ENCODE peak calls at places on chromosomes 16 and 17, in seven cellular contexts. L is mammary epithelial cell, J is PC-3, M is PC-9, D is K562, V is hepatocyte, T is GM23248. N is an unnamed sample. For H3K4me1, the result is how much of the 10 kb centered on the place peaks cover.

GRCh38 chr16:50102046-50102756 is 36.4 kb downstream of the HEATR3 start:
- DNase-seq in L (peak), J (no peak), M (no peak), D (no peak), V (no peak), T (peak), N (peak)

GRCh38 chr16:90083139-90083538 is 6.0 kb upstream of the PRDM7 start:
- DNase-seq in L (no peak), J (no peak), M (no peak), D (no peak), V (no peak), T (no peak), N (no peak)

GRCh38 chr16:49750341-49751011 is 105.4 kb downstream of the ZNF423 start:
- DNase-seq in L (no peak), J (no peak), M (no peak), D (no peak), V (no peak), T (peak), N (peak)

GRCh38 chr16:74666010-74666421 is 661 bp downstream of the RFWD3 start:
- DNase-seq in L (no peak), J (no peak), M (no peak), D (no peak), V (no peak), T (no peak), N (no peak)

GRCh38 chr17:73787036-73787720 is 142.9 kb upstream of the SDK2 start:
- DNase-seq in L (no peak), J (no peak), M (no peak), D (no peak), V (no peak), T (no peak), N (no peak)

GRCh38 chr17:82232876-82233785 is 4.3 kb downstream of the SLC16A3 start:
- DNase-seq in L (no peak), J (no peak), M (no peak), D (no peak), V (no peak), T (no peak), N (no peak)

GRCh38 chr16:67923414-67924127 is 8.1 kb downstream of the CTRL start:
- DNase-seq in L (no peak), J (no peak), M (no peak), D (no peak), V (no peak), T (no peak), N (no peak)

GRCh38 chr17:63492940-63493339 is 16.1 kb downstream of the ACE start:
- DNase-seq in L (no peak), J (no peak), M (no peak), D (no peak), V (no peak), T (no peak), N (no peak)

GRCh38 chr16:66695935-66696668 is 441 bp downstream of the CMTM4 start:
- DNase-seq in L (peak), J (peak), M (peak), D (peak), V (peak), T (no peak), N (no peak)

GRCh38 chr17:81607431-81607830 is 29.5 kb downstream of the NPLOC4 start:
- DNase-seq in L (no peak), J (no peak), M (no peak), D (no peak), V (no peak), T (peak), N (peak)

GRCh38 chr17:32298721-32299578 is 33.3 kb downstream of the RHBDL3 start:
- DNase-seq in L (no peak), J (no peak), M (no peak), D (no peak), V (peak), T (no peak), N (no peak)

GRCh38 chr17:28896884-28897768 is at the start of gene FLOT2:
- DNase-seq in L (peak), J (peak), M (peak), D (peak), V (peak), T (peak), N (no peak)

GRCh38 chr17:40862985-40863733 is 3.9 kb downstream of the KRT12 start:
- DNase-seq in L (no peak), J (no peak), M (no peak), D (no peak), V (no peak), T (no peak), N (no peak)

GRCh38 chr17:20896153-20896649 is 146.6 kb downstream of the USP22 start:
- DNase-seq in L (peak), J (no peak), M (no peak), D (no peak), V (no peak), T (peak), N (no peak)

GRCh38 chr16:66304961-66305360 is 61.5 kb upstream of the CDH5 start:
- DNase-seq in L (no peak), J (no peak), M (no peak), D (no peak), V (no peak), T (no peak), N (no peak)

GRCh38 chr16:16019488-16019887 is 70.1 kb downstream of the ABCC1 start:
- DNase-seq in L (peak), J (peak), M (peak), D (no peak), V (no peak), T (peak), N (peak)

GRCh38 chr16:57643166-57643813 is 14.9 kb downstream of the ADGRG1 start:
- DNase-seq in L (peak), J (peak), M (peak), D (no peak), V (no peak), T (peak), N (peak)

GRCh38 chr17:6497496-6498221 is 53.4 kb downstream of the PIMREG start:
- DNase-seq in L (no peak), J (no peak), M (no peak), D (no peak), V (no peak), T (no peak), N (no peak)

GRCh38 chr17:836154-836553 is 54.0 kb downstream of the MRM3 start:
- DNase-seq in L (no peak), J (no peak), M (no peak), D (no peak), V (no peak), T (peak), N (peak)

GRCh38 chr17:28188841-28189263 is 130.1 kb upstream of the TMEM97 start:
- DNase-seq in L (peak), J (peak), M (no peak), D (no peak), V (no peak), T (no peak), N (no peak)

GRCh38 chr16:14140916-14141315 is 69.8 kb downstream of the MRTFB start:
- DNase-seq in L (no peak), J (no peak), M (no peak), D (no peak), V (no peak), T (no peak), N (no peak)

GRCh38 chr17:44970136-44970737 is 2.1 kb upstream of the C1QL1 start:
- DNase-seq in L (no peak), J (no peak), M (no peak), D (peak), V (peak), T (peak), N (peak)

GRCh38 chr16:23700509-23700908 is 12.5 kb downstream of the ERN2 start:
- DNase-seq in L (no peak), J (no peak), M (no peak), D (peak), V (peak), T (peak), N (no peak)

GRCh38 chr17:8015957-8016631 is 13.7 kb downstream of the GUCY2D start:
- DNase-seq in L (no peak), J (no peak), M (peak), D (peak), V (peak), T (peak), N (no peak)

GRCh38 chr17:48578616-48579560 is 738 bp upstream of the HOXB4 start:
- DNase-seq in L (peak), J (no peak), M (no peak), D (peak), V (no peak), T (peak), N (peak)

GRCh38 chr17:64148699-64149098 is 18.8 kb upstream of the ERN1 start:
- DNase-seq in L (peak), J (peak), M (peak), D (no peak), V (no peak), T (peak), N (no peak)

GRCh38 chr17:5861246-5861645 is 208.9 kb upstream of the WSCD1 start:
- DNase-seq in L (no peak), J (no peak), M (no peak), D (no peak), V (no peak), T (no peak), N (no peak)

GRCh38 chr16:84629580-84629979 is 11.7 kb upstream of the COTL1 start:
- DNase-seq in L (no peak), J (no peak), M (no peak), D (no peak), V (no peak), T (no peak), N (no peak)

GRCh38 chr17:4426499-4427208 is 7.1 kb upstream of the SPNS3 start:
- DNase-seq in L (no peak), J (no peak), M (no peak), D (no peak), V (no peak), T (no peak), N (no peak)

GRCh38 chr17:66747561-66748275 is 87.2 kb upstream of the CACNG5 start:
- DNase-seq in L (peak), J (peak), M (no peak), D (no peak), V (no peak), T (peak), N (peak)

GRCh38 chr16:69366431-69366830 is 14.8 kb upstream of the TMED6 start:
- DNase-seq in L (no peak), J (no peak), M (no peak), D (no peak), V (no peak), T (no peak), N (no peak)

GRCh38 chr17:47955497-47956461 is 1.9 kb downstream of the PRR15L start:
- DNase-seq in L (peak), J (peak), M (no peak), D (no peak), V (peak), T (no peak), N (no peak)

GRCh38 chr17:4892499-4893221 is 6.7 kb upstream of the C17orf107 start:
- DNase-seq in L (no peak), J (no peak), M (no peak), D (no peak), V (no peak), T (no peak), N (no peak)

GRCh38 chr17:412211-413015 is 59.8 kb upstream of the RPH3AL start:
- DNase-seq in L (peak), J (peak), M (peak), D (peak), V (peak), T (peak), N (peak)

GRCh38 chr16:35208001-35208935 is 1748.9 kb downstream of the TP53TG3F start:
- DNase-seq in L (no peak), J (no peak), M (no peak), D (no peak), V (no peak), T (no peak), N (no peak)

GRCh38 chr17:69525920-69526841 is 111.7 kb downstream of the MAP2K6 start:
- DNase-seq in L (peak), J (peak), M (peak), D (peak), V (peak), T (peak), N (peak)

GRCh38 chr17:49515196-49515770 is 20.2 kb downstream of the NGFR start:
- DNase-seq in L (peak), J (peak), M (peak), D (peak), V (peak), T (peak), N (peak)

GRCh38 chr16:73568769-73569168 is 520.8 kb upstream of the ZFHX3 start:
- DNase-seq in L (no peak), J (no peak), M (no peak), D (no peak), V (no peak), T (no peak), N (no peak)

GRCh38 chr17:3986270-3986938 is 22.2 kb upstream of the ATP2A3 start:
- DNase-seq in L (peak), J (no peak), M (no peak), D (no peak), V (no peak), T (no peak), N (no peak)

GRCh38 chr16:57132470-57132869 is 40.1 kb downstream of the CPNE2 start:
- DNase-seq in L (no peak), J (no peak), M (peak), D (no peak), V (peak), T (no peak), N (no peak)

DNA sequence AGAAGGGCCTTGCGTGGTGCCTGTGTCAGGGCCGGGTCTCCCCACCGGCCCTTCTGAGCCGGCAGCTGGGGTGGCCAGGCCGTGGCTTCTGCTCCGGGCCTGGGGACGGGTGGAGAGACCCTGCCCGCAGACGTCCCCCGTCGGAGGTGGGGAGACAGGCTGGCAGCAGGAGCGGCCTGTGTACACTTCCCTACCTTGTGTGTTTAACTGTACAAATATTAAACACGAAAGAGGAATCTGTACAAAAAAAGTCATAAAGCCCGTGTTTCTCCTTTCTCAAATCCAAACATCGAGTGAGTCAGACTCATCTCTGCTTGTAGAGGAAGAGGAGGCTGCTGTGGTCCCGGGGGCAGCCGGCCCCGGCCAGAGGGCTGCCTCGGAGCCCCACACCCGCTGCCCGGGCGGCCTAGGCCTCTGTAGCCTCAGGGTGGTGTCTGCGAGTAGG is 2.0 kb downstream of the CACNA1H start:
- DNase-seq in L (no peak), J (peak), M (no peak), D (no peak), V (no peak), T (no peak), N (no peak)
- H3K4me1 ChIP-seq in L (under half), J (under half), M (under half), D (half or more), V (under half), T (under half), N (under half)

GRCh38 chr17:61456688-61457225 is 4.5 kb downstream of the TBX4 start:
- DNase-seq in L (no peak), J (no peak), M (no peak), D (no peak), V (no peak), T (peak), N (no peak)

GRCh38 chr17:61458000-61458399 is 5.8 kb downstream of the TBX4 start:
- DNase-seq in L (no peak), J (no peak), M (no peak), D (no peak), V (no peak), T (no peak), N (no peak)

GRCh38 chr17:61455754-61456681 is 3.8 kb downstream of the TBX4 start:
- DNase-seq in L (no peak), J (no peak), M (no peak), D (no peak), V (no peak), T (no peak), N (no peak)

GRCh38 chr17:61458491-61459433 is 6.5 kb downstream of the TBX4 start:
- DNase-seq in L (no peak), J (no peak), M (no peak), D (no peak), V (no peak), T (no peak), N (no peak)

DNA sequence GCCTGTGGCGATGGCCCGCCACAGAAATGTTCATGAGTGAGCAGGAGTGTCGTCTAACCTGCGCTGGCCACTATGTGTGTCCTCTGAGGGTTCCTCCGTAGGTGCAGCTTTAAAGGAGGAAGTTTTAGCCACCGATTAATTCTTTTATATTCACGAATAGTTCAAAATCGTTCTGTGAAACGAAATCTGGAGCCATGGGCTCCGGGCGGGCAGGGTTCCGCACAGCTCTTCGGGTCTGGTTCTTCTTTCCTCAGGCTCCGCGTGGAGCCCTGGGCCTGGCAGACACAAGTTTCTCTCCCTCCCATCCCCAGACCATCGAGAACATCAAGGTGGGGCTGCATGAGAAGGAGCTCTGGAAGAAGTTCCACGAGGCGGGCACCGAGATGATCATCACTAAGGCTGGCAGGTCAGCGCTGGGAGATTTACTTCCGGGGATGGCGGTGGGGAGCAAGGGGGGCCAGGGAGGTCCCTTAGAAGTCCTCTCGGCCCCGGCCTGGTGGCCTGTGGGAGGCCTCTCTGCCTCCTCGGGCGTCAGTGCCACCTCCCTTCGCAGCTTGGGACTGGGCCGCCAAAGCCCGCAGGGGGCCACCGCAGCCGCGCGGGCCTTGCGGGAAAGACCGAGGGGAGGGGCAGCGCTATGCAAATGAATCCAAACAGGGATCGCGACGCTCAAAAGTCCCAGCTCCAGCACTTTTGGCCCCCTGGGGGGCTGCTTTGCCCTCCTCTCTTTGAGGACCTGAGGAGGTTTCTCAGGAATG is 5.2 kb downstream of the TBX4 start:
- DNase-seq in L (no peak), J (no peak), M (no peak), D (no peak), V (no peak), T (peak), N (no peak)
- TF ChIP-seq EZH2 in L (no peak), J (no peak), M (no peak), D (no peak), V (peak), T (peak), N (peak)

GRCh38 chr17:75267403-75268232 is 3.4 kb downstream of the MIF4GD start:
- DNase-seq in L (no peak), J (peak), M (no peak), D (peak), V (peak), T (no peak), N (no peak)
- H3K4me1 ChIP-seq in L (under half), J (under half), M (under half), D (half or more), V (under half), T (under half), N (under half)

GRCh38 chr16:54928421-54929089 is 2.1 kb upstream of the IRX5 start:
- DNase-seq in L (peak), J (no peak), M (no peak), D (peak), V (peak), T (peak), N (no peak)
- TF ChIP-seq EZH2 in L (no peak), J (no peak), M (no peak), D (no peak), V (no peak), T (no peak), N (no peak)

GRCh38 chr16:8866884-8867482 is 1.8 kb downstream of the CARHSP1 start:
- DNase-seq in L (no peak), J (no peak), M (no peak), D (no peak), V (peak), T (peak), N (no peak)

GRCh38 chr16:8864480-8864879 is 4.3 kb downstream of the CARHSP1 start:
- DNase-seq in L (no peak), J (no peak), M (no peak), D (no peak), V (no peak), T (no peak), N (no peak)

GRCh38 chr16:8865145-8865882 is 3.5 kb downstream of the CARHSP1 start:
- DNase-seq in L (no peak), J (no peak), M (no peak), D (no peak), V (no peak), T (no peak), N (no peak)

GRCh38 chr16:8867483-8868271 is 1.1 kb downstream of the CARHSP1 start:
- DNase-seq in L (no peak), J (no peak), M (no peak), D (no peak), V (peak), T (peak), N (no peak)

DNA sequence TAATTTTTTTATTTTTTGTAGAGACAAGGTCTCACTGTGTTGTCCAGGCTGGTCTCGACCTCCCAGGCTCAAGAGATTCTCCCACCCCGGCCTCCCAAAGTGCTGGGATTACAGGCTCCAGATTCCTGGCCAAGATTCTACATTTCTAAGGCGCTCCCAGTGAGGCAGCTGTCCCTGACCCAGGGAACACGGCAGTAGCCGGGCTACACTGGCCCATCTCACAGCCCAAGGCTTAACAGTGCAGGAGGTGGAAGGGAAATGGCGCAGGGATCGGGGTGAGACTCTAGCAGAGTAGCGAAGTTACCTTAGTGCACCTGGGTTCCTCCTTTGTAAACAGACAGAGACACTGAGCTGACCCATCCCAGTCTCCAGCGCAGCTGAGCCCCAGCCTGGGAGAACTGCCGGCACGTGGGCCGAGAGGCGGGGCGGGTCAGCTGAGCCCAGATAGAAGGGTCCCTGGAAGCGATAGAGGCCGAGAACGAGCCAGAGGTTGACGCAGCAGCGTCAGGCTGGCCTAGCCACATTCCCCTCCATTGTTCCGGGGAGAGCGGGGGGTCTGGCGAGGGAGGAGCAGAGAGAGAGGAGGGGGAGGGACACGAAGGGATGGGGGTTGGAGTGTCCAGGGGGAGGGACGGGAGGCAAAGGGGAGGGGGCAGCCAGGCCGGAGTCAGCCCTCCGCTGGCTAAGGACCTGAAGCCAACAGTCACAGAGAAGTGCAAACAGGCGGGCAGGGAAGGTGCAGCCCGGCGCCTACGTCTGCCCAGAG is 2.5 kb downstream of the CARHSP1 start:
- DNase-seq in L (no peak), J (no peak), M (no peak), D (no peak), V (peak), T (peak), N (no peak)
- H3K4me1 ChIP-seq in L (under half), J (under half), M (under half), D (half or more), V (half or more), T (under half), N (half or more)

GRCh38 chr17:67993998-67994361 is 2.3 kb downstream of the C17orf58 start:
- DNase-seq in L (no peak), J (no peak), M (no peak), D (no peak), V (no peak), T (peak), N (no peak)
- TF ChIP-seq EZH2 in L (no peak), J (no peak), M (no peak), D (no peak), V (no peak), T (no peak), N (no peak)